ENCODE peak calls at places on chromosomes 6 and 20, in six cellular contexts. Z, X, T, U, I and E are unnamed samples.

GRCh38 chr20:43917380-43917779 is 2.7 kb downstream of the TOX2 start:
- DNase-seq in Z (no peak), X (no peak), U (no peak), T (no peak), I (no peak), E (no peak)

GRCh38 chr20:48761023-48761785 is 66.6 kb downstream of the PREX1 start:
- DNase-seq in Z (no peak), T (peak), U (no peak), X (no peak), I (peak), E (no peak)

GRCh38 chr6:111996159-111996558 is 57.7 kb upstream of the CCN6 start:
- DNase-seq in T (no peak), I (no peak), U (no peak), Z (no peak), X (no peak), E (no peak)

GRCh38 chr6:81655696-81656095 is 96.8 kb downstream of the TENT5A start:
- DNase-seq in U (no peak), I (no peak), T (no peak), Z (no peak), X (no peak), E (no peak)

GRCh38 chr20:19699132-19699971 is 58.7 kb upstream of the RIN2 start:
- DNase-seq in X (no peak), Z (peak), I (no peak), U (no peak), T (no peak), E (no peak)

GRCh38 chr20:48350291-48350988 is 477.4 kb downstream of the PREX1 start:
- DNase-seq in T (no peak), I (no peak), Z (no peak), X (no peak), U (no peak), E (no peak)

GRCh38 chr6:4066029-4066755 is 12.7 kb downstream of the FAM217A start:
- DNase-seq in T (no peak), I (no peak), U (no peak), Z (no peak), X (no peak), E (no peak)

GRCh38 chr6:170186006-170186908 is 104.6 kb downstream of the DLL1 start:
- DNase-seq in Z (no peak), U (no peak), X (no peak), T (no peak), I (peak), E (no peak)

GRCh38 chr20:17663040-17663399 is 19.0 kb downstream of the RRBP1 start:
- DNase-seq in T (no peak), Z (no peak), U (no peak), I (no peak), X (no peak), E (no peak)

GRCh38 chr20:23142162-23143050 is 56.3 kb upstream of the CD93 start:
- DNase-seq in X (no peak), Z (no peak), I (peak), T (no peak), U (no peak), E (no peak)

GRCh38 chr20:5705827-5706226 is 44.4 kb upstream of the SHLD1 start:
- DNase-seq in Z (no peak), T (no peak), X (no peak), U (no peak), I (no peak), E (no peak)

GRCh38 chr6:168756009-168756634 is 315.1 kb downstream of the SMOC2 start:
- DNase-seq in X (no peak), T (no peak), U (no peak), Z (no peak), I (no peak), E (no peak)

GRCh38 chr6:2611092-2611491 is 139.6 kb downstream of the MYLK4 start:
- DNase-seq in I (no peak), X (peak), Z (no peak), T (no peak), U (no peak), E (no peak)

GRCh38 chr6:20722442-20722841 is 188.2 kb downstream of the CDKAL1 start:
- DNase-seq in X (no peak), U (no peak), Z (no peak), T (no peak), I (no peak), E (no peak)

GRCh38 chr6:121504227-121504626 is 68.8 kb downstream of the GJA1 start:
- DNase-seq in U (no peak), T (no peak), Z (no peak), X (peak), I (no peak), E (no peak)

GRCh38 chr20:62640870-62641748 is 1.2 kb upstream of the SLCO4A1 start:
- DNase-seq in I (no peak), T (no peak), U (no peak), X (no peak), Z (no peak), E (no peak)

GRCh38 chr6:155377061-155377460 is 62.8 kb upstream of the TFB1M start:
- DNase-seq in Z (no peak), U (no peak), I (no peak), T (no peak), X (no peak), E (no peak)

GRCh38 chr6:111105578-111105977 is 18.3 kb downstream of the SLC16A10 start:
- DNase-seq in U (no peak), Z (no peak), T (no peak), I (peak), X (peak), E (peak)

GRCh38 chr6:33905081-33905609 is 101.3 kb upstream of the MLN start:
- DNase-seq in X (no peak), T (peak), Z (no peak), U (no peak), I (no peak), E (no peak)

GRCh38 chr6:129929433-129929832 is 68.3 kb upstream of the TMEM244 start:
- DNase-seq in U (no peak), Z (no peak), X (no peak), T (no peak), I (no peak), E (no peak)

GRCh38 chr6:3011592-3011991 is 11.9 kb downstream of the NQO2 start:
- DNase-seq in I (no peak), Z (no peak), T (no peak), U (no peak), X (no peak), E (no peak)

GRCh38 chr6:160519603-160520042 is 144.5 kb downstream of the LPA start:
- DNase-seq in U (no peak), Z (no peak), X (no peak), I (no peak), T (no peak), E (no peak)